ENCODE peak calls at places on chromosomes 2 and 18, in six cellular contexts. F is activated CD8-positive, alpha-beta memory T cell treated with anti-CD3 and anti-CD28 coated beads for 48 hours; X is stimulated activated CD4-positive, alpha-beta T cell treated with anti-CD3 and anti-CD28 coated beads, Interleukin-2, amount 100 ng/mL, for 48 hours; M is kidney epithelial cell; N is stimulated activated CD8-positive, alpha-beta memory T cell treated with anti-CD3 and anti-CD28 coated beads, Interleukin-15, amount 100 ng/mL, for 4 hours; B is heart left ventricle. Z is an unnamed sample.
A peak's percentile ranks its signal among the peaks of the same experiment; 100 is the strongest.

GRCh38 chr18:55403555-55403954 is 184.4 kb downstream of the TCF4 start:
- DNase-seq in F (no peak), N (no peak), B (no peak), M (no peak), X (no peak), Z (no peak)

GRCh38 chr18:30302181-30302580 is 740.4 kb downstream of the DSC3 start:
- DNase-seq in N (no peak), X (no peak), B (no peak), M (no peak), F (no peak), Z (no peak)

GRCh38 chr2:59741840-59742239 is 811.6 kb downstream of the BCL11A start:
- DNase-seq in X (no peak), F (no peak), N (no peak), M (no peak), B (no peak), Z (no peak)

GRCh38 chr2:11022064-11022463 is 110.3 kb downstream of the KCNF1 start:
- DNase-seq in M (no peak), B (no peak), N (no peak), F (no peak), X (no peak), Z (no peak)

GRCh38 chr2:205435970-205436369 is 246.3 kb upstream of the NRP2 start:
- DNase-seq in B (no peak), X (no peak), N (no peak), F (no peak), M (no peak), Z (no peak)

GRCh38 chr2:136360790-136361189 is 242.8 kb upstream of the CXCR4 start:
- DNase-seq in B (no peak), F (no peak), X (no peak), N (no peak), M (no peak), Z (no peak)

GRCh38 chr2:12855508-12855907 is 138.8 kb downstream of the TRIB2 start:
- DNase-seq in F (no peak), B (no peak), M (no peak), N (no peak), X (no peak), Z (no peak)

GRCh38 chr2:224085246-224085645 is 46.2 kb upstream of the SERPINE2 start:
- DNase-seq in N (no peak), B (no peak), F (no peak), X (no peak), M (peak; percentile 32), Z (no peak)

GRCh38 chr2:38155-38554 is 8.2 kb downstream of the FAM110C start:
- DNase-seq in X (no peak), N (no peak), F (no peak), M (peak; percentile 26), B (no peak), Z (no peak)

GRCh38 chr2:220147186-220147585 is 519.8 kb downstream of the SLC4A3 start:
- DNase-seq in M (no peak), N (no peak), X (no peak), F (no peak), B (no peak), Z (no peak)

GRCh38 chr2:169715379-169716228 is 18.0 kb upstream of the KLHL23 start:
- DNase-seq in F (no peak), N (no peak), B (no peak), M (no peak), X (no peak), Z (no peak)

GRCh38 chr2:143489135-143489534 is 359.9 kb downstream of the ARHGAP15 start:
- DNase-seq in F (no peak), N (no peak), X (no peak), M (no peak), B (no peak), Z (no peak)

GRCh38 chr2:142966281-142966680 is 88.8 kb downstream of the KYNU start:
- DNase-seq in F (no peak), M (no peak), N (no peak), X (no peak), B (no peak), Z (no peak)

GRCh38 chr18:35707674-35708073 is 126.1 kb downstream of the GALNT1 start:
- DNase-seq in N (no peak), F (no peak), X (no peak), B (peak; percentile 18), M (no peak), Z (no peak)

GRCh38 chr2:145402706-145403277 is 882.9 kb upstream of the ZEB2 start:
- DNase-seq in X (no peak), B (no peak), F (no peak), N (no peak), M (no peak), Z (no peak)

GRCh38 chr2:64391459-64391858 is 62.5 kb upstream of the LGALSL start:
- DNase-seq in M (no peak), B (no peak), N (no peak), X (no peak), F (no peak), Z (no peak)

GRCh38 chr2:238854699-238855111 is 6.8 kb downstream of the TWIST2 start:
- DNase-seq in M (no peak), F (no peak), X (no peak), B (no peak), N (no peak), Z (no peak)

GRCh38 chr18:43751835-43752234 is 474.5 kb upstream of the SYT4 start:
- DNase-seq in F (no peak), N (no peak), B (no peak), X (no peak), M (no peak), Z (no peak)

GRCh38 chr18:24368749-24369148 is 28.9 kb downstream of the OSBPL1A start:
- DNase-seq in M (peak; percentile 28), F (no peak), X (peak; percentile 35), B (no peak), N (no peak), Z (no peak)

GRCh38 chr18:26655010-26655613 is 106.8 kb upstream of the KCTD1 start:
- DNase-seq in M (no peak), B (no peak), X (no peak), F (no peak), N (no peak), Z (peak; percentile 15)

GRCh38 chr2:122980672-122981071 is 1044.4 kb upstream of the CNTNAP5 start:
- DNase-seq in M (no peak), N (no peak), X (no peak), F (no peak), B (peak; percentile 29), Z (peak; percentile 80)

Z was measured in NCI-H524.